ENCODE peak calls at places on chromosome 19, in nine cellular contexts. D, N, R, E, X, G, C, F and L are unnamed samples. For H3K4me1 and H3K27me3, the result is how much of the 10 kb centered on the place peaks cover.

GRCh38 chr19:13881231-13881691 is 4.3 kb downstream of the NANOS3 start:
- DNase-seq in E (peak), F (no peak), N (no peak), C (no peak), R (no peak), G (no peak), X (peak), D (peak), L (no peak)

GRCh38 chr19:31350693-31351211 is 1.5 kb upstream of the TSHZ3 start:
- DNase-seq in C (peak), E (peak), R (no peak), D (no peak), G (peak), N (peak), X (no peak), F (peak), L (peak)

GRCh38 chr19:21256722-21257121 is 72.5 kb downstream of the ZNF708 start:
- DNase-seq in R (no peak), D (peak), F (no peak), N (no peak), X (peak), G (no peak), C (peak), E (peak), L (peak)

GRCh38 chr19:12952488-12953455 is 4.3 kb downstream of the GADD45GIP1 start:
- DNase-seq in G (no peak), F (no peak), C (no peak), D (no peak), R (no peak), X (no peak), N (peak), E (peak), L (no peak)

GRCh38 chr19:40217921-40218890 is at the start of gene TTC9B:
- DNase-seq in C (peak), F (no peak), N (peak), D (peak), E (no peak), X (no peak), G (no peak), R (no peak), L (no peak)

GRCh38 chr19:2013683-2013961 is 1.9 kb downstream of the BTBD2 start:
- DNase-seq in E (no peak), F (no peak), X (no peak), G (no peak), C (no peak), D (no peak), R (no peak), N (no peak), L (no peak)

GRCh38 chr19:45217193-45217956 is 27.8 kb downstream of the EXOC3L2 start:
- DNase-seq in F (no peak), X (no peak), C (no peak), E (no peak), D (no peak), R (no peak), N (no peak), G (no peak), L (no peak)

GRCh38 chr19:6424190-6424938 is at the start of gene KHSRP:
- DNase-seq in N (peak), G (peak), E (no peak), D (no peak), F (no peak), C (no peak), X (no peak), R (no peak), L (peak)

GRCh38 chr19:1245884-1246816 is 2.2 kb upstream of the MIDN start:
- DNase-seq in X (peak), F (peak), G (peak), N (peak), C (peak), D (no peak), R (no peak), E (no peak), L (peak)

GRCh38 chr19:43928820-43929219 is 6.3 kb downstream of the ZNF45 start:
- DNase-seq in F (no peak), R (no peak), D (no peak), N (no peak), G (no peak), C (no peak), X (no peak), E (no peak), L (no peak)

GRCh38 chr19:58001895-58002369 is 688 bp downstream of the ZNF606 start:
- DNase-seq in G (no peak), X (peak), F (no peak), E (peak), C (no peak), D (no peak), R (no peak), N (no peak), L (no peak)

GRCh38 chr19:52673014-52673413 is 34.9 kb upstream of the ZNF83 start:
- DNase-seq in F (no peak), R (no peak), D (no peak), E (peak), N (no peak), C (no peak), G (no peak), X (no peak), L (no peak)

GRCh38 chr19:1974381-1975066 is 33.6 kb downstream of the CSNK1G2 start:
- DNase-seq in F (no peak), X (no peak), G (no peak), R (no peak), D (no peak), E (no peak), C (no peak), N (peak), L (no peak)

GRCh38 chr19:17235618-17236413 is 9.8 kb downstream of the OCEL1 start:
- DNase-seq in R (no peak), X (no peak), C (peak), E (peak), D (no peak), F (peak), N (peak), G (peak), L (peak)
- TF ChIP-seq POLR2A in R (no peak), X (no peak), C (no peak), E (no peak), D (no peak), F (no peak), N (no peak), G (peak), L (peak)

GRCh38 chr19:50250450-50251136 is 47.2 kb downstream of the MYH14 start:
- DNase-seq in X (no peak), D (no peak), F (no peak), G (no peak), C (no peak), R (no peak), E (no peak), N (no peak), L (no peak)

GRCh38 chr19:50252111-50252886 is 48.9 kb downstream of the MYH14 start:
- DNase-seq in R (no peak), F (no peak), G (no peak), D (no peak), C (peak), X (no peak), E (no peak), N (no peak), L (peak)

GRCh38 chr19:50248413-50248812 is 45.0 kb downstream of the MYH14 start:
- DNase-seq in E (no peak), X (no peak), G (no peak), R (no peak), C (no peak), F (no peak), D (no peak), N (no peak), L (no peak)

GRCh38 chr19:50249636-50250035 is 46.2 kb downstream of the MYH14 start:
- DNase-seq in D (no peak), R (no peak), F (no peak), N (no peak), C (no peak), G (no peak), X (no peak), E (no peak), L (no peak)

GRCh38 chr19:50248826-50249225 is 45.4 kb downstream of the MYH14 start:
- DNase-seq in F (no peak), D (no peak), C (no peak), X (no peak), R (no peak), E (no peak), G (no peak), N (no peak), L (no peak)
- H3K4me1 ChIP-seq in F (under half), D (under half), C (under half), X (under half), R (under half), E (under half), G (under half), N (under half), L (under half)

DNA sequence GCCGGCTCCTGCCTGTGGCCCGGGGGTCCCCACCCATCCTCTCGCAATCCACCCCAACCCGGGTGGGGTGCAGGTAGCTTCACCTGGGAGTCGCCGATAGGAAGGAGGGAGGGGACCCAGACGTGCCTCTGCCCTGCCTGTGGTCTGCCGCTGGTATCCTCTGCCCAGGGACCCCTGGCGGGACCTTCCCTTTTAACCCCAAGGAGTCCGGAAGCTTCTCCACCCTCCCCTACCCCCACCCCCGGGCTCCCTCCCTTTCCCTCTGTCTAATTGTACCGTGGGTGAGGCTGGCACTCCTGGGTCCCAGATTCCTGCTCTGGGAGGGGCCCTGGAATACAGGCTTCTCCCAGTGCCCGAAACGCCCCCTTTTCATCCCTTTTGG is at the start of gene KLK10:
- DNase-seq in G (no peak), E (no peak), X (no peak), C (no peak), N (no peak), D (no peak), R (no peak), F (no peak), L (no peak)
- H3K27me3 ChIP-seq in G (under half), E (under half), X (under half), C (under half), N (half or more), D (under half), R (under half), F (under half), L (under half)

GRCh38 chr19:55654833-55655647 is at the start of gene U2AF2:
- DNase-seq in G (peak), N (peak), R (peak), X (peak), E (peak), F (peak), C (peak), D (no peak), L (peak)
- TF ChIP-seq POLR2A in G (peak), N (no peak), R (peak), X (peak), E (peak), F (no peak), C (no peak), D (peak), L (peak)

GRCh38 chr19:7620442-7621412 is 8.6 kb downstream of the XAB2 start:
- DNase-seq in R (no peak), F (no peak), D (no peak), C (no peak), X (no peak), E (no peak), N (no peak), G (no peak), L (peak)
- H3K4me1 ChIP-seq in R (under half), F (under half), D (under half), C (under half), X (under half), E (under half), N (under half), G (under half), L (under half)

DNA sequence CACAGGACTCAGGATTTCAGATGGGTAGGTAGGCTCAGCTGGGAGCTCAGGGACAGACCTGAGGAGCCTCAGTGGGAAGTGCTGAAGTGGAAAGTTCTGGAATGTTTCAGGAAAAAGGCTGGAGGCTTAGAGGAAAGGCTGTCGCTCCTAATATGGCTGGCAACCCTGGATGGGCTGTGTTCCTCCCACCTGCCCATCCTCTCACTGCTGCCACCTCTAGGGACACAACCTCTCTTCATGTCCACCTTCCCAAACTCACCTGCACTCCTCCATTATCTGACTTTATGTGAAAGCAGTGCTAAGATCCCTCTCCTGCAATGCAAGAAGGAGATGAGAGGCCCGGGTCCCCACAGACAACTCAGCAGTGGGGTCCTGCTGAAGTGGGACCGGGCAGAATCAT is 5.8 kb upstream of the CEACAM21 start:
- DNase-seq in C (no peak), G (no peak), D (no peak), N (no peak), R (no peak), F (no peak), E (no peak), X (no peak), L (no peak)
- H3K27me3 ChIP-seq in C (under half), G (under half), D (under half), N (under half), R (under half), F (under half), E (under half), X (under half), L (under half)

DNA sequence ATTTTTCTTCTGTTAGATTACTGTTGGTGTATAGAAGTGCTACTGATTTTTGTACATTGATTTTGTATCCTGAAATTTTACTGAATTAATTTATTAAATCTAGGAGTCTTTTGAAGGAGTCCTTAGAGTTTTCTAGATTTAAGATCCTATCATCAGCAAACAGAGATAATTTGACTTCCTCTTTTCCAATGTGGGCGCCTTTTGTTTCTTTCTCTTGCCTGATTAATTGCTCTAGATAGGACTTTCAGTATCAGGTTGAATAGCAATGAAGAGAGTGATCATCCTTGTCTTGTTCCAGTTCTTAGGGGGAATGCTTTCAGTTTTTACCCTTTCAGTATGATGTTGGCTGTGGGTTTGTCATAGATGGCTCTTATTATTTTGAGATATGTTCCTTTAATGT is 5.6 kb upstream of the CD33 start:
- DNase-seq in C (no peak), F (no peak), G (no peak), N (no peak), R (no peak), D (no peak), X (no peak), E (no peak), L (no peak)
- TF ChIP-seq POLR2A in C (no peak), F (no peak), G (no peak), N (no peak), R (no peak), D (no peak), X (no peak), E (no peak), L (no peak)